ENCODE peak calls at places on chromosomes 6 and 20, in six cellular contexts. One of them, this sample, is unnamed.

GRCh38 chr20:62155428-62156253 is 12.1 kb downstream of the SS18L1 start:
- DNase-seq in heart left ventricle: no peak
- DNase-seq in HCT116: no peak
- DNase-seq in A549: no peak
- DNase-seq in lower lobe of right lung: no peak
- DNase-seq in CD8-positive, alpha-beta T cell: no peak
- DNase-seq in this sample: no peak

GRCh38 chr20:11544029-11544678 is 373.5 kb upstream of the BTBD3 start:
- DNase-seq in heart left ventricle: peak
- DNase-seq in HCT116: peak
- DNase-seq in A549: peak
- DNase-seq in lower lobe of right lung: no peak
- DNase-seq in CD8-positive, alpha-beta T cell: no peak
- DNase-seq in this sample: no peak

GRCh38 chr20:17495826-17496225 is 35.4 kb downstream of the BFSP1 start:
- DNase-seq in heart left ventricle: no peak
- DNase-seq in HCT116: no peak
- DNase-seq in A549: no peak
- DNase-seq in lower lobe of right lung: no peak
- DNase-seq in CD8-positive, alpha-beta T cell: no peak
- DNase-seq in this sample: no peak

GRCh38 chr6:3734023-3734422 is 17.5 kb downstream of the PXDC1 start:
- DNase-seq in heart left ventricle: no peak
- DNase-seq in HCT116: no peak
- DNase-seq in A549: no peak
- DNase-seq in lower lobe of right lung: no peak
- DNase-seq in CD8-positive, alpha-beta T cell: no peak
- DNase-seq in this sample: no peak

GRCh38 chr6:38974389-38975133 is 74.0 kb upstream of the GLP1R start:
- DNase-seq in heart left ventricle: no peak
- DNase-seq in HCT116: no peak
- DNase-seq in A549: no peak
- DNase-seq in lower lobe of right lung: no peak
- DNase-seq in CD8-positive, alpha-beta T cell: no peak
- DNase-seq in this sample: no peak

GRCh38 chr20:54093423-54094267 is 23.3 kb upstream of the BCAS1 start:
- DNase-seq in heart left ventricle: no peak
- DNase-seq in HCT116: no peak
- DNase-seq in A549: no peak
- DNase-seq in lower lobe of right lung: no peak
- DNase-seq in CD8-positive, alpha-beta T cell: no peak
- DNase-seq in this sample: no peak

GRCh38 chr6:119683022-119683421 is 333.5 kb upstream of the MAN1A1 start:
- DNase-seq in heart left ventricle: no peak
- DNase-seq in HCT116: no peak
- DNase-seq in A549: no peak
- DNase-seq in lower lobe of right lung: no peak
- DNase-seq in CD8-positive, alpha-beta T cell: no peak
- DNase-seq in this sample: no peak

GRCh38 chr6:22877946-22878705 is 308.8 kb downstream of the HDGFL1 start:
- DNase-seq in heart left ventricle: no peak
- DNase-seq in HCT116: no peak
- DNase-seq in A549: no peak
- DNase-seq in lower lobe of right lung: no peak
- DNase-seq in CD8-positive, alpha-beta T cell: no peak
- DNase-seq in this sample: no peak

GRCh38 chr20:4082406-4083102 is 67.2 kb upstream of the RNF24 start:
- DNase-seq in heart left ventricle: peak
- DNase-seq in HCT116: no peak
- DNase-seq in A549: no peak
- DNase-seq in lower lobe of right lung: peak
- DNase-seq in CD8-positive, alpha-beta T cell: peak
- DNase-seq in this sample: no peak

GRCh38 chr20:19314619-19315018 is 102.2 kb downstream of the SLC24A3 start:
- DNase-seq in heart left ventricle: no peak
- DNase-seq in HCT116: no peak
- DNase-seq in A549: no peak
- DNase-seq in lower lobe of right lung: no peak
- DNase-seq in CD8-positive, alpha-beta T cell: no peak
- DNase-seq in this sample: no peak

GRCh38 chr6:7561153-7561964 is 19.9 kb downstream of the DSP start:
- DNase-seq in heart left ventricle: no peak
- DNase-seq in HCT116: no peak
- DNase-seq in A549: no peak
- DNase-seq in lower lobe of right lung: no peak
- DNase-seq in CD8-positive, alpha-beta T cell: no peak
- DNase-seq in this sample: no peak

GRCh38 chr6:146968041-146968760 is 236.0 kb upstream of the STXBP5 start:
- DNase-seq in heart left ventricle: no peak
- DNase-seq in HCT116: no peak
- DNase-seq in A549: peak
- DNase-seq in lower lobe of right lung: no peak
- DNase-seq in CD8-positive, alpha-beta T cell: no peak
- DNase-seq in this sample: no peak

GRCh38 chr20:61802721-61803311 is 262.9 kb downstream of the TAF4 start:
- DNase-seq in heart left ventricle: no peak
- DNase-seq in HCT116: no peak
- DNase-seq in A549: no peak
- DNase-seq in lower lobe of right lung: peak
- DNase-seq in CD8-positive, alpha-beta T cell: no peak
- DNase-seq in this sample: peak

GRCh38 chr6:37783025-37783825 is 36.3 kb upstream of the ZFAND3 start:
- DNase-seq in heart left ventricle: no peak
- DNase-seq in HCT116: no peak
- DNase-seq in A549: no peak
- DNase-seq in lower lobe of right lung: no peak
- DNase-seq in CD8-positive, alpha-beta T cell: no peak
- DNase-seq in this sample: no peak

GRCh38 chr6:41258196-41258493 is 28.3 kb downstream of the TREM1 start:
- DNase-seq in heart left ventricle: no peak
- DNase-seq in HCT116: no peak
- DNase-seq in A549: no peak
- DNase-seq in lower lobe of right lung: no peak
- DNase-seq in CD8-positive, alpha-beta T cell: no peak
- DNase-seq in this sample: no peak

GRCh38 chr20:52313335-52313963 is 121.9 kb upstream of the ZFP64 start:
- DNase-seq in heart left ventricle: no peak
- DNase-seq in HCT116: peak
- DNase-seq in A549: peak
- DNase-seq in lower lobe of right lung: no peak
- DNase-seq in CD8-positive, alpha-beta T cell: no peak
- DNase-seq in this sample: no peak

GRCh38 chr6:132122871-132123270 is 171.7 kb upstream of the CCN2 start:
- DNase-seq in heart left ventricle: no peak
- DNase-seq in HCT116: no peak
- DNase-seq in A549: no peak
- DNase-seq in lower lobe of right lung: no peak
- DNase-seq in CD8-positive, alpha-beta T cell: no peak
- DNase-seq in this sample: no peak

GRCh38 chr6:74638467-74638866 is 567.4 kb downstream of the COL12A1 start:
- DNase-seq in heart left ventricle: no peak
- DNase-seq in HCT116: no peak
- DNase-seq in A549: no peak
- DNase-seq in lower lobe of right lung: no peak
- DNase-seq in CD8-positive, alpha-beta T cell: no peak
- DNase-seq in this sample: no peak

GRCh38 chr6:159038914-159039884 is 5.6 kb downstream of the TAGAP start:
- DNase-seq in heart left ventricle: no peak
- DNase-seq in HCT116: no peak
- DNase-seq in A549: no peak
- DNase-seq in lower lobe of right lung: no peak
- DNase-seq in CD8-positive, alpha-beta T cell: no peak
- DNase-seq in this sample: no peak

GRCh38 chr6:102619585-102619984 is 1226.1 kb downstream of the GRIK2 start:
- DNase-seq in heart left ventricle: no peak
- DNase-seq in HCT116: peak
- DNase-seq in A549: no peak
- DNase-seq in lower lobe of right lung: no peak
- DNase-seq in CD8-positive, alpha-beta T cell: no peak
- DNase-seq in this sample: no peak

GRCh38 chr20:5531318-5532081 is 214.7 kb upstream of the PROKR2 start:
- DNase-seq in heart left ventricle: no peak
- DNase-seq in HCT116: no peak
- DNase-seq in A549: peak
- DNase-seq in lower lobe of right lung: peak
- DNase-seq in CD8-positive, alpha-beta T cell: no peak
- DNase-seq in this sample: no peak

DNA sequence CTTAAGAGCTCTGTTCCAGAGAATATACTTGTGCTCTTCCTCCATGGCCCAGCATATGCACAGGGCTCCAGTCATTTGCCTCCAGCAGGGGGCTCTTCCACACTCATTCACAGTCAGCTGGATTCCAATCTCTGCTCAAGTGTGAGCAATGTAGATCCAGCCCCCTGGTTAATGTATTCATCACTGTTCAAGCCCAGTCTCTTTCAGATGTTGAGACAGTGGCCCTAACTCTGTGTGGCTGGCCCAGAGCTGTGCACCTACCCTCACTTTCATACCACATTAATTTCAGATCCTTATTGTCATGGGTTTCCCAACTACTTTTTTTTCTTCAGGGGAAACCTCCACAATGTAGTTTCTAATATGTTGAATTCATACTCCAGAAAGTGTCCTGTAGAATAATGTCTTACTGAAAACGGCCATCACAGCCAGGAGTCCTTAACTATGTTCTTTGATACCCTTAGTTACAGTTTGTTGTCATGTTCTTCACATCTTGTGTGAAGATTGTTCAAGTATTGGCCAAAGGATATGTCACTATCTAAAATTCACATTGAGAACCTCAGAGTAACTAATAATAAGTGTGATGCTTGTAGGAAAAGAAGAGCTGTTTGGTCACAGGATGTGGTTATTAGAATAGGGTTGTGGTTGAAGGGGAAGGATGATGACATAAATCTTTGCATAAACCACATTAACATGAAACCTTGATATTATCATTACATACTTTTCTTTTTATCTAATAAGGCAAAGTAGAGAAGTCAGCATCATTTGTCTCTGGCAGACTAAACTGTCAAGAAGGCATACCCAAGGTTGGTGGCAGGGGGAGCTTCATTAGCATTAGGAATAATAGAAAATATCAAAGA is 14.4 kb upstream of the HLA-DQA1 start:
- DNase-seq in heart left ventricle: peak
- DNase-seq in HCT116: no peak
- DNase-seq in A549: no peak
- DNase-seq in lower lobe of right lung: peak
- DNase-seq in CD8-positive, alpha-beta T cell: peak
- DNase-seq in this sample: no peak
- TF ChIP-seq CTCF in heart left ventricle: no peak
- TF ChIP-seq CTCF in HCT116: no peak
- TF ChIP-seq CTCF in A549: no peak
- TF ChIP-seq CTCF in lower lobe of right lung: peak
- TF ChIP-seq CTCF in CD8-positive, alpha-beta T cell: peak
- TF ChIP-seq CTCF in this sample: peak

GRCh38 chr6:128403618-128404444 is 116.6 kb downstream of the PTPRK start:
- DNase-seq in heart left ventricle: no peak
- DNase-seq in HCT116: no peak
- DNase-seq in A549: no peak
- DNase-seq in lower lobe of right lung: no peak
- DNase-seq in CD8-positive, alpha-beta T cell: no peak
- DNase-seq in this sample: no peak
- H3K4me3 ChIP-seq in heart left ventricle: no peak
- H3K4me3 ChIP-seq in HCT116: no peak
- H3K4me3 ChIP-seq in A549: no peak
- H3K4me3 ChIP-seq in lower lobe of right lung: no peak
- H3K4me3 ChIP-seq in CD8-positive, alpha-beta T cell: no peak
- H3K4me3 ChIP-seq in this sample: no peak

GRCh38 chr20:22821826-22822225 is 213.3 kb upstream of the SSTR4 start:
- DNase-seq in heart left ventricle: no peak
- DNase-seq in HCT116: no peak
- DNase-seq in A549: no peak
- DNase-seq in lower lobe of right lung: no peak
- DNase-seq in CD8-positive, alpha-beta T cell: no peak
- DNase-seq in this sample: no peak

GRCh38 chr20:22816016-22816415 is 219.1 kb upstream of the SSTR4 start:
- DNase-seq in heart left ventricle: no peak
- DNase-seq in HCT116: no peak
- DNase-seq in A549: no peak
- DNase-seq in lower lobe of right lung: no peak
- DNase-seq in CD8-positive, alpha-beta T cell: no peak
- DNase-seq in this sample: no peak

GRCh38 chr20:22821081-22821480 is 214.0 kb upstream of the SSTR4 start:
- DNase-seq in heart left ventricle: no peak
- DNase-seq in HCT116: no peak
- DNase-seq in A549: no peak
- DNase-seq in lower lobe of right lung: no peak
- DNase-seq in CD8-positive, alpha-beta T cell: no peak
- DNase-seq in this sample: no peak

GRCh38 chr20:22819134-22819533 is 216.0 kb upstream of the SSTR4 start:
- DNase-seq in heart left ventricle: no peak
- DNase-seq in HCT116: no peak
- DNase-seq in A549: no peak
- DNase-seq in lower lobe of right lung: no peak
- DNase-seq in CD8-positive, alpha-beta T cell: no peak
- DNase-seq in this sample: no peak

DNA sequence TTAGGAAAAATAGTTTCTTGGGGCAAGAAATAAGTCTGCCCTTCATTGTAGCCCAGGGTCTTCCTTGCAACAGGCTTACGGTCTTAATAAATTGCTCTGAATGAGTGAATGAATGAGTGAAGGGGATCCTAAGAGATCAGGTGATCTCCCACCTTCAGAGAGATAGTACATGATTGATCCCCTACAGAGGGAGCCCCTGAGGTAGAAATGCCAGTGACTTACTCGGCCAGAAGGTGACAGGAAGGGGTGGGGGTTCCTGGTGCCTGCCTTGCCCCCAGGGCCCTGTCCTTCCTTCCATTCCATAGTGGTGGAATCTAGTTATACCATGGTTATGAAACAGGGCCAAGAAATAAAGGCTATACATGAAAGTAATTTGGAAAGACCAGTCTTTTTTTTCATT is 215.3 kb upstream of the SSTR4 start:
- DNase-seq in heart left ventricle: no peak
- DNase-seq in HCT116: no peak
- DNase-seq in A549: no peak
- DNase-seq in lower lobe of right lung: no peak
- DNase-seq in CD8-positive, alpha-beta T cell: no peak
- DNase-seq in this sample: no peak
- TF ChIP-seq CTCF in heart left ventricle: no peak
- TF ChIP-seq CTCF in HCT116: no peak
- TF ChIP-seq CTCF in A549: peak
- TF ChIP-seq CTCF in lower lobe of right lung: no peak
- TF ChIP-seq CTCF in CD8-positive, alpha-beta T cell: no peak
- TF ChIP-seq CTCF in this sample: no peak

DNA sequence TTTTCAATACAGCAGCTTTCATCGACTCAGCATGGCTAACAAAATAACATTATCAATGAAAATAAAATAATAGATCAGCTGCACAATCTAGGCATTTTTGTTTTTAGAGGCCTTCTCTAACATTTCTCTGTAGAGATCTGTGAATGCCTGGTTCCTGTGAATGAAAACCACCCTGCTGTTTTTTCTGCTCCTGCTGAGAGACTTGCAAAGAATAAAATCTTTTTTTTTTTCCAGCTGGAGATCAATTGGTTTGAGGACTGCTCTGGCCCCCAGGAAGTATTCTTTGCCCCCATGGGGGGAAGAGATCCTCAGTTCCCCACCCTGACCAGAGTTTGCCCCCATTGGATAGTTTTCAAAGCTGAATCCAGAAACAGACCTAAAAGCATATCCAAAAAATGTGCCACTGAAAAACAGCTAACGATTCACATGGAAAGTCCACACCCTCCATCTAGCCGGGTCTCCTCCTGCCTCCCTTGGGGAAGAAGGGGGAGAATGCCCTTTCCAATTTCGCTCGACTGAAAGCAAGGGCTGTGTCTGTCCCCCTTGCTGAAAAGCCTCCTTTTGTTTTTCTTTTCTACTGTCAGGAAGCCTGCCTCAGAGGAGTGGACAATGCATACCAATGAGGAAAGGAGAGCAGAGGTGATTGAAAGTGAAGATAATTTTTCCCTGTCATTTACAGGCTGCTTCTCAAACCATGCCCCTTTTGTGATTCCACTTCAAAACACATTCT is 317.4 kb downstream of the PRKN start:
- DNase-seq in heart left ventricle: no peak
- DNase-seq in HCT116: no peak
- DNase-seq in A549: no peak
- DNase-seq in lower lobe of right lung: no peak
- DNase-seq in CD8-positive, alpha-beta T cell: no peak
- DNase-seq in this sample: no peak
- H3K4me3 ChIP-seq in heart left ventricle: no peak
- H3K4me3 ChIP-seq in HCT116: no peak
- H3K4me3 ChIP-seq in A549: no peak
- H3K4me3 ChIP-seq in lower lobe of right lung: no peak
- H3K4me3 ChIP-seq in CD8-positive, alpha-beta T cell: no peak
- H3K4me3 ChIP-seq in this sample: no peak